ENCODE peak calls at places on chromosomes 13 and 19, in ten cellular contexts. F is CD4-positive, CD25-positive, alpha-beta regulatory T cell; G is IMR-90; C is activated naive CD4-positive, alpha-beta T cell; R is activated naive CD8-positive, alpha-beta T cell treated with anti-CD3 and anti-CD28 coated beads, Interleukin-2, amount 50 U/mL, for 24 hours; P is iPS-NIHi11; Y is NCI-H524; K is sciatic nerve; D is HS-5; B is CD8-positive, alpha-beta memory T cell. S is an unnamed sample.

GRCh38 chr19:54464624-54465266 is 1.2 kb upstream of the LENG9 start:
- DNase-seq in F (peak), G (peak), C (peak), R (peak), P (peak), Y (peak), K (peak), D (no peak), B (peak), S (peak)

GRCh38 chr13:90565985-90566713 is 781.3 kb upstream of the MIR17HG start:
- DNase-seq in F (no peak), G (no peak), C (no peak), R (no peak), P (no peak), Y (no peak), K (no peak), D (no peak), B (no peak), S (no peak)

GRCh38 chr19:49058592-49058991 is 1.0 kb upstream of the CGB7 start:
- DNase-seq in F (no peak), G (peak), C (no peak), R (peak), P (peak), Y (no peak), K (no peak), D (no peak), B (no peak), S (peak)

GRCh38 chr13:99355267-99356215 is 48.3 kb upstream of the GPR183 start:
- DNase-seq in F (no peak), G (no peak), C (no peak), R (no peak), P (no peak), Y (no peak), K (no peak), D (no peak), B (peak), S (no peak)

GRCh38 chr13:74026753-74027152 is 107.5 kb downstream of the KLF12 start:
- DNase-seq in F (peak), G (peak), C (peak), R (peak), P (peak), Y (no peak), K (no peak), D (no peak), B (peak), S (peak)

GRCh38 chr19:15986694-15987093 is 37.9 kb downstream of the OR10H4 start:
- DNase-seq in F (no peak), G (no peak), C (no peak), R (no peak), P (no peak), Y (no peak), K (no peak), D (no peak), B (no peak), S (no peak)

GRCh38 chr13:50580684-50581305 is 262.7 kb downstream of the DLEU7 start:
- DNase-seq in F (no peak), G (peak), C (no peak), R (no peak), P (no peak), Y (no peak), K (no peak), D (no peak), B (no peak), S (no peak)

GRCh38 chr19:53037101-53038097 is 7.1 kb upstream of the ERVV-2 start:
- DNase-seq in F (no peak), G (peak), C (no peak), R (peak), P (peak), Y (no peak), K (peak), D (no peak), B (peak), S (peak)

GRCh38 chr19:7982651-7983099 is 22.8 kb downstream of the ELAVL1 start:
- DNase-seq in F (no peak), G (no peak), C (no peak), R (no peak), P (no peak), Y (no peak), K (no peak), D (no peak), B (no peak), S (no peak)

GRCh38 chr19:5665781-5666513 is 14.4 kb downstream of the MICOS13 start:
- DNase-seq in F (no peak), G (peak), C (no peak), R (no peak), P (no peak), Y (no peak), K (no peak), D (no peak), B (no peak), S (no peak)

GRCh38 chr13:89695343-89696257 is 1651.9 kb upstream of the MIR17HG start:
- DNase-seq in F (no peak), G (peak), C (no peak), R (peak), P (peak), Y (peak), K (no peak), D (peak), B (no peak), S (no peak)

GRCh38 chr13:62130016-62130970 is 714.6 kb upstream of the PCDH20 start:
- DNase-seq in F (no peak), G (no peak), C (no peak), R (no peak), P (no peak), Y (no peak), K (no peak), D (no peak), B (no peak), S (no peak)

GRCh38 chr13:62799931-62800436 is 1384.3 kb upstream of the PCDH20 start:
- DNase-seq in F (no peak), G (no peak), C (no peak), R (no peak), P (no peak), Y (no peak), K (no peak), D (no peak), B (no peak), S (no peak)

GRCh38 chr19:40257096-40257517 is 28.0 kb downstream of the AKT2 start:
- DNase-seq in F (no peak), G (no peak), C (no peak), R (no peak), P (peak), Y (no peak), K (no peak), D (no peak), B (no peak), S (peak)

GRCh38 chr19:39679791-39680168 is 24.1 kb downstream of the LGALS16 start:
- DNase-seq in F (no peak), G (no peak), C (no peak), R (no peak), P (no peak), Y (no peak), K (no peak), D (no peak), B (no peak), S (no peak)

GRCh38 chr13:39376088-39376487 is 226.9 kb downstream of the LHFPL6 start:
- DNase-seq in F (no peak), G (no peak), C (no peak), R (no peak), P (no peak), Y (no peak), K (no peak), D (no peak), B (no peak), S (no peak)

GRCh38 chr13:39051157-39051556 is 12.9 kb downstream of the NHLRC3 start:
- DNase-seq in F (no peak), G (peak), C (no peak), R (no peak), P (peak), Y (no peak), K (no peak), D (no peak), B (no peak), S (no peak)

GRCh38 chr19:33098023-33098652 is 17.2 kb downstream of the GPATCH1 start:
- DNase-seq in F (no peak), G (no peak), C (no peak), R (no peak), P (no peak), Y (no peak), K (no peak), D (no peak), B (no peak), S (no peak)

GRCh38 chr19:47228168-47228936 is 2.6 kb downstream of the BBC3 start:
- DNase-seq in F (peak), G (peak), C (peak), R (peak), P (no peak), Y (no peak), K (no peak), D (no peak), B (peak), S (no peak)

GRCh38 chr13:72953391-72953960 is 105.3 kb upstream of the KLF5 start:
- DNase-seq in F (no peak), G (no peak), C (no peak), R (no peak), P (no peak), Y (no peak), K (no peak), D (no peak), B (no peak), S (no peak)

GRCh38 chr13:72431981-72432617 is 295.3 kb downstream of the MZT1 start:
- DNase-seq in F (no peak), G (no peak), C (no peak), R (no peak), P (peak), Y (peak), K (no peak), D (no peak), B (no peak), S (no peak)

GRCh38 chr13:44386932-44387556 is 13.4 kb downstream of the SERP2 start:
- DNase-seq in F (no peak), G (no peak), C (no peak), R (no peak), P (no peak), Y (no peak), K (no peak), D (no peak), B (no peak), S (no peak)

GRCh38 chr19:28118235-28118634 is 1094.7 kb downstream of the UQCRFS1 start:
- DNase-seq in F (no peak), G (no peak), C (no peak), R (no peak), P (no peak), Y (no peak), K (no peak), D (no peak), B (no peak), S (no peak)

GRCh38 chr13:74131206-74131605 is 3.0 kb downstream of the KLF12 start:
- DNase-seq in F (no peak), G (no peak), C (no peak), R (no peak), P (no peak), Y (no peak), K (no peak), D (no peak), B (no peak), S (no peak)

GRCh38 chr13:49308977-49309408 is 61.3 kb downstream of the CDADC1 start:
- DNase-seq in F (no peak), G (peak), C (no peak), R (no peak), P (no peak), Y (no peak), K (peak), D (no peak), B (no peak), S (no peak)

GRCh38 chr13:114146629-114147028 is 14.2 kb upstream of the RASA3 start:
- DNase-seq in F (no peak), G (no peak), C (no peak), R (peak), P (peak), Y (no peak), K (no peak), D (no peak), B (peak), S (no peak)

GRCh38 chr19:8445488-8446001 is 770 bp downstream of the HNRNPM start:
- DNase-seq in F (peak), G (no peak), C (no peak), R (peak), P (peak), Y (peak), K (peak), D (no peak), B (peak), S (peak)

GRCh38 chr13:85864963-85865530 is 65.8 kb upstream of the SLITRK6 start:
- DNase-seq in F (no peak), G (peak), C (no peak), R (no peak), P (peak), Y (peak), K (no peak), D (peak), B (no peak), S (no peak)

GRCh38 chr13:67416047-67416925 is 186.2 kb upstream of the PCDH9 start:
- DNase-seq in F (no peak), G (peak), C (no peak), R (no peak), P (peak), Y (peak), K (no peak), D (no peak), B (no peak), S (no peak)

GRCh38 chr19:42199440-42200115 is 17.9 kb downstream of the DEDD2 start:
- DNase-seq in F (peak), G (no peak), C (peak), R (peak), P (peak), Y (no peak), K (no peak), D (no peak), B (peak), S (peak)

GRCh38 chr19:12885749-12886706 is 973 bp downstream of the KLF1 start:
- DNase-seq in F (no peak), G (no peak), C (no peak), R (no peak), P (no peak), Y (no peak), K (no peak), D (no peak), B (no peak), S (no peak)

GRCh38 chr19:53883741-53884140 is 1.7 kb downstream of the PRKCG start:
- DNase-seq in F (no peak), G (no peak), C (no peak), R (no peak), P (no peak), Y (no peak), K (no peak), D (no peak), B (no peak), S (no peak)

GRCh38 chr13:40613954-40614353 is 52.5 kb downstream of the FOXO1 start:
- DNase-seq in F (no peak), G (no peak), C (no peak), R (no peak), P (no peak), Y (no peak), K (no peak), D (no peak), B (no peak), S (no peak)

GRCh38 chr19:42420055-42420544 is 7.1 kb downstream of the LIPE start:
- DNase-seq in F (peak), G (peak), C (peak), R (peak), P (peak), Y (no peak), K (no peak), D (no peak), B (peak), S (peak)

GRCh38 chr13:40438999-40439797 is 227.2 kb downstream of the FOXO1 start:
- DNase-seq in F (no peak), G (no peak), C (no peak), R (peak), P (no peak), Y (no peak), K (no peak), D (no peak), B (no peak), S (no peak)

GRCh38 chr13:114151031-114151430 is 18.6 kb upstream of the RASA3 start:
- DNase-seq in F (no peak), G (no peak), C (no peak), R (no peak), P (no peak), Y (no peak), K (no peak), D (no peak), B (no peak), S (no peak)

GRCh38 chr19:48806518-48806817 is 4.4 kb downstream of the BCAT2 start:
- DNase-seq in F (peak), G (no peak), C (no peak), R (peak), P (peak), Y (no peak), K (no peak), D (no peak), B (peak), S (peak)

GRCh38 chr19:18319591-18320135 is 3.2 kb downstream of the LSM4 start:
- DNase-seq in F (no peak), G (no peak), C (no peak), R (no peak), P (no peak), Y (no peak), K (no peak), D (no peak), B (no peak), S (no peak)

GRCh38 chr19:18790566-18791314 is at the start of gene COMP:
- DNase-seq in F (no peak), G (no peak), C (no peak), R (no peak), P (peak), Y (no peak), K (no peak), D (no peak), B (no peak), S (no peak)